ENCODE peak calls at places on chromosomes 3 and 15, in ten cellular contexts. O is left cardiac atrium; B is CD4-positive, alpha-beta T cell; Q is naive thymus-derived CD4-positive, alpha-beta T cell; R is GM12878; J is heart left ventricle; Z is T-cell; T is stimulated activated naive CD8-positive, alpha-beta T cell treated with anti-CD3 and anti-CD28 coated beads, Interleukin-15, amount 100 ng/mL, for 72 hours; C is left lung; N is esophagus mucosa. U is an unnamed sample.

GRCh38 chr3:47000922-47001730 is 21.7 kb downstream of the NBEAL2 start:
- ATAC-seq in O (no peak), B (no peak), Q (no peak), R (no peak), J (no peak), Z (no peak), T (no peak), C (no peak), N (no peak), U (no peak)

GRCh38 chr3:67654832-67655152 is 380 bp upstream of the SUCLG2 start:
- ATAC-seq in O (peak), B (peak), Q (peak), R (no peak), J (peak), Z (peak), T (no peak), C (peak), N (no peak), U (no peak)

GRCh38 chr3:195150194-195151118 is 120.5 kb downstream of the XXYLT1 start:
- ATAC-seq in O (peak), B (peak), Q (peak), R (peak), J (peak), Z (peak), T (peak), C (peak), N (peak), U (no peak)

GRCh38 chr3:147423601-147424324 is 14.6 kb downstream of the ZIC1 start:
- ATAC-seq in O (no peak), B (no peak), Q (no peak), R (no peak), J (no peak), Z (no peak), T (no peak), C (no peak), N (no peak), U (no peak)

GRCh38 chr3:5690904-5691532 is 503.5 kb downstream of the EDEM1 start:
- ATAC-seq in O (no peak), B (no peak), Q (no peak), R (no peak), J (no peak), Z (no peak), T (no peak), C (no peak), N (no peak), U (no peak)

GRCh38 chr15:34609658-34610057 is 26.2 kb upstream of the GOLGA8B start:
- ATAC-seq in O (peak), B (no peak), Q (peak), R (peak), J (peak), Z (peak), T (peak), C (no peak), N (no peak), U (peak)

GRCh38 chr3:52226229-52226817 is 878 bp upstream of the TLR9 start:
- ATAC-seq in O (no peak), B (no peak), Q (no peak), R (peak), J (no peak), Z (no peak), T (peak), C (no peak), N (no peak), U (peak)

GRCh38 chr3:192831801-192832347 is 85.8 kb downstream of the MB21D2 start:
- ATAC-seq in O (no peak), B (no peak), Q (no peak), R (no peak), J (no peak), Z (no peak), T (no peak), C (no peak), N (no peak), U (no peak)

GRCh38 chr3:12423918-12424634 is 60.2 kb upstream of the TSEN2 start:
- ATAC-seq in O (peak), B (no peak), Q (no peak), R (peak), J (peak), Z (no peak), T (peak), C (no peak), N (no peak), U (peak)

GRCh38 chr3:138799822-138800221 is 34.9 kb downstream of the PIK3CB start:
- ATAC-seq in O (peak), B (no peak), Q (no peak), R (no peak), J (peak), Z (no peak), T (no peak), C (peak), N (no peak), U (no peak)

GRCh38 chr15:65927545-65927944 is 58.3 kb downstream of the RAB11A start:
- ATAC-seq in O (no peak), B (no peak), Q (no peak), R (no peak), J (no peak), Z (no peak), T (no peak), C (no peak), N (no peak), U (no peak)

GRCh38 chr3:111882194-111882593 is 23.1 kb downstream of the PHLDB2 start:
- ATAC-seq in O (no peak), B (no peak), Q (no peak), R (no peak), J (no peak), Z (no peak), T (no peak), C (no peak), N (no peak), U (no peak)

GRCh38 chr3:15045667-15046066 is 19.4 kb downstream of the MRPS25 start:
- ATAC-seq in O (no peak), B (no peak), Q (no peak), R (no peak), J (no peak), Z (no peak), T (no peak), C (no peak), N (no peak), U (no peak)

GRCh38 chr3:194540268-194540937 is 53.6 kb upstream of the ATP13A3 start:
- ATAC-seq in O (peak), B (no peak), Q (peak), R (no peak), J (peak), Z (no peak), T (no peak), C (no peak), N (no peak), U (no peak)